ENCODE peak calls at places on chromosomes 6 and 20, in eight cellular contexts. J, A, U, Q, D, T, I and B are unnamed samples.

GRCh38 chr6:84220809-84221409 is 6.5 kb downstream of the CEP162 start:
- DNase-seq in J (no peak), A (no peak), U (peak; percentile 64), Q (no peak), D (no peak), T (peak; percentile 60), I (no peak), B (no peak)

GRCh38 chr20:56685879-56686278 is 56.8 kb downstream of the TFAP2C start:
- DNase-seq in J (no peak), A (no peak), U (no peak), Q (no peak), D (no peak), T (no peak), I (no peak), B (no peak)

GRCh38 chr6:37251211-37251610 is 6.4 kb upstream of the TBC1D22B start:
- DNase-seq in J (no peak), A (no peak), U (peak; percentile 54), Q (no peak), D (no peak), T (peak; percentile 50), I (no peak), B (no peak)

GRCh38 chr6:157632821-157633220 is 190.2 kb upstream of the SNX9 start:
- DNase-seq in J (no peak), A (peak; percentile 55), U (peak; percentile 75), Q (no peak), D (no peak), T (peak; percentile 56), I (peak; percentile 46), B (no peak)

GRCh38 chr6:170174124-170174770 is 116.6 kb downstream of the DLL1 start:
- DNase-seq in J (peak; percentile 16), A (no peak), U (no peak), Q (peak; percentile 29), D (no peak), T (no peak), I (no peak), B (peak; percentile 38)

GRCh38 chr6:45685076-45685475 is 307.3 kb upstream of the SUPT3H start:
- DNase-seq in J (no peak), A (no peak), U (no peak), Q (no peak), D (no peak), T (peak; percentile 24), I (no peak), B (no peak)

GRCh38 chr20:58623579-58624473 is 27.3 kb upstream of the STX16 start:
- DNase-seq in J (no peak), A (peak; percentile 86), U (peak; percentile 89), Q (no peak), D (no peak), T (peak; percentile 98), I (peak; percentile 74), B (peak; percentile 56)

GRCh38 chr6:71012871-71013456 is 56.1 kb upstream of the B3GAT2 start:
- DNase-seq in J (peak; percentile 47), A (no peak), U (peak; percentile 63), Q (no peak), D (peak; percentile 20), T (peak; percentile 49), I (no peak), B (no peak)

GRCh38 chr20:3785240-3786125 is 1.1 kb downstream of the CENPB start:
- DNase-seq in J (no peak), A (no peak), U (no peak), Q (no peak), D (no peak), T (peak; percentile 11), I (no peak), B (no peak)

GRCh38 chr6:34810936-34811632 is 19.2 kb downstream of the BLTP3A start:
- DNase-seq in J (no peak), A (no peak), U (no peak), Q (no peak), D (no peak), T (no peak), I (no peak), B (no peak)

GRCh38 chr20:4730782-4731181 is 9.1 kb downstream of the PRND start:
- DNase-seq in J (no peak), A (no peak), U (peak; percentile 26), Q (no peak), D (peak; percentile 57), T (no peak), I (no peak), B (no peak)

GRCh38 chr20:37697314-37697713 is 3.5 kb downstream of the CTNNBL1 start:
- DNase-seq in J (peak; percentile 58), A (no peak), U (no peak), Q (no peak), D (no peak), T (no peak), I (no peak), B (no peak)

GRCh38 chr6:121187200-121187832 is 147.0 kb downstream of the TBC1D32 start:
- DNase-seq in J (no peak), A (no peak), U (no peak), Q (no peak), D (no peak), T (no peak), I (no peak), B (no peak)

GRCh38 chr6:110340566-110340965 is 17.6 kb downstream of the METTL24 start:
- DNase-seq in J (no peak), A (no peak), U (no peak), Q (no peak), D (no peak), T (no peak), I (no peak), B (no peak)

GRCh38 chr6:110345025-110345424 is 13.1 kb downstream of the METTL24 start:
- DNase-seq in J (no peak), A (no peak), U (no peak), Q (no peak), D (no peak), T (no peak), I (no peak), B (no peak)

GRCh38 chr6:110338820-110339470 is 19.2 kb downstream of the METTL24 start:
- DNase-seq in J (no peak), A (no peak), U (no peak), Q (no peak), D (no peak), T (no peak), I (no peak), B (no peak)

GRCh38 chr6:110342759-110343158 is 15.4 kb downstream of the METTL24 start:
- DNase-seq in J (no peak), A (no peak), U (no peak), Q (no peak), D (no peak), T (no peak), I (no peak), B (no peak)

DNA sequence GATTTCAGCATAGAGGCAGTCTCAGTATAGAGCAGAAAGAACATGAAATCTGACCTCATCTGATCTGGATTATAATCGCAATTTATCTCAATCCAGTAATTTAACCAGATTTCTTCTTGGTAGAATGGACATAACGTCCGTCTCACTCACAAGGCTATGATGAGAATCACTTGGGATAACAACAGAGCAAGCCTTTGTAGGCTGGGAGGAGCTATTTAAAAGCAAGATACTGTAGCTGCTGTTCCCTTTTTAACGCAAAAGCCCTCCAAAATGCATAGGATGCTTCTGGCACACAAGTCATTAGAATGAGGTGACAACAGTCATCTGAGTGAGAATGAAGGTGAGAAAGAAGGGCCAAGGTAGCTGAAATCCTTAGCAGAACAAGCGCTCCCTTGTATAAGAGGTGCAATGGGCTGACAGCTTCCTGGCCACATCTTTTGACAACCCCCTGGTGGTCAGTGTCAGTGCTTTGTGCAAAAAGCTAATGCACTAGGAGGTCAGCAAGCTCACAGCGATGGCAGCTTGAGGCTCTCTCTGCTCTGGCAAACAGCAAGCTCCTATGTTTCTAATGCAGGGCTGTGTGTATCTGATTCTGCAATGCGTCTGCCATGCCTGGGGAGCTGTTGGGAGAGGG is 16.4 kb downstream of the METTL24 start:
- DNase-seq in J (no peak), A (no peak), U (no peak), Q (peak; percentile 57), D (peak; percentile 53), T (no peak), I (no peak), B (no peak)
- TF ChIP-seq CTCF in J (no peak), A (no peak), U (no peak), Q (peak; percentile 56), D (peak; percentile 69), T (peak; percentile 34), I (peak; percentile 56), B (peak; percentile 35)

DNA sequence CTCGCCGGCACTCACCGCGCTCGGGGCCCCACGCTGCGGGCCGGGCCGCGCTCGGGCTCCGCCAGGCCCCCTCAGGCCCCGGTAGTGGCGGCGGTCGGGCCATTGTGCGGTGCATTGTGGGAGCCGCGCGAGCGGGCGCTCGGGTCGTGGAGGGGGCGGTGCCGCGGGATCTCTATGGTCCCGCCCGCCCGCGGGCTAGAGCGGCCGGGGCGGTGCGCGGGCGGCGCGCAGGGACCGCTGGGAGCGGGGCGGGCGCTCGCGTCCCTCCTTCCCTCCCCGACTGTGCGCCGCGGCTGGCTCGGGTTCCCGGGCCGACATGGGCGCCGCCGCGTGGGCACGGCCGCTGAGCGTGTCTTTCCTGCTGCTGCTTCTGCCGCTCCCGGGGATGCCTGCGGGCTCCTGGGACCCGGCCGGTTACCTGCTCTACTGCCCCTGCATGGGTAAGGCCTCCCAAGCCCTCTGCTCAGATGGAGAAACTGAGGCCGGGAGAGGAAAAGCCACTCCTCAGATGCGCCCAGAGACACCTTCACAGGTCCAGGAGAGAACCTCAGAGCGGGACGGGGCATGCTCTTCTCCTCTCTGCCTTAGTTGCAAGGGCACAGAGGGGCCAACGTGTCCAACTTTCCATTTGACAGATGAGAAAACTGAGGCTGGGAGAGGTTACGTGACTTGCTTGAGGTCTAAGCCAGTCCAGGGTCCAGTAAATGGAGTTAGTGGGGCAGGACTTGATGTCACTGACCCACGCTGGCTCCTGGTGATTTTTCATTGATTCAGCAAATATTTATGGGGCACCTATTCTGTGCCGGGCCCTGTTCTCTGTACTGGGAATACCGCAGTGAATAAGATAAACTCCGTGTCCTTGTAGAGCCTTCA is at the start of the genes PLAGL2 and POFUT1:
- DNase-seq in J (peak; percentile 100), A (peak; percentile 90), U (peak; percentile 74), Q (peak; percentile 89), D (peak; percentile 87), T (peak; percentile 83), I (peak; percentile 21), B (peak; percentile 89)
- TF ChIP-seq CTCF in J (no peak), A (peak; percentile 22), U (peak; percentile 1), Q (no peak), D (no peak), T (no peak), I (peak; percentile 21), B (no peak)

GRCh38 chr6:113854531-113855499 is 2.3 kb upstream of the MARCKS start:
- DNase-seq in J (peak; percentile 91), A (peak; percentile 71), U (peak; percentile 75), Q (peak; percentile 82), D (peak; percentile 90), T (peak; percentile 80), I (no peak), B (peak; percentile 78)
- TF ChIP-seq CTCF in J (no peak), A (no peak), U (no peak), Q (no peak), D (no peak), T (peak; percentile 19), I (peak; percentile 31), B (no peak)

DNA sequence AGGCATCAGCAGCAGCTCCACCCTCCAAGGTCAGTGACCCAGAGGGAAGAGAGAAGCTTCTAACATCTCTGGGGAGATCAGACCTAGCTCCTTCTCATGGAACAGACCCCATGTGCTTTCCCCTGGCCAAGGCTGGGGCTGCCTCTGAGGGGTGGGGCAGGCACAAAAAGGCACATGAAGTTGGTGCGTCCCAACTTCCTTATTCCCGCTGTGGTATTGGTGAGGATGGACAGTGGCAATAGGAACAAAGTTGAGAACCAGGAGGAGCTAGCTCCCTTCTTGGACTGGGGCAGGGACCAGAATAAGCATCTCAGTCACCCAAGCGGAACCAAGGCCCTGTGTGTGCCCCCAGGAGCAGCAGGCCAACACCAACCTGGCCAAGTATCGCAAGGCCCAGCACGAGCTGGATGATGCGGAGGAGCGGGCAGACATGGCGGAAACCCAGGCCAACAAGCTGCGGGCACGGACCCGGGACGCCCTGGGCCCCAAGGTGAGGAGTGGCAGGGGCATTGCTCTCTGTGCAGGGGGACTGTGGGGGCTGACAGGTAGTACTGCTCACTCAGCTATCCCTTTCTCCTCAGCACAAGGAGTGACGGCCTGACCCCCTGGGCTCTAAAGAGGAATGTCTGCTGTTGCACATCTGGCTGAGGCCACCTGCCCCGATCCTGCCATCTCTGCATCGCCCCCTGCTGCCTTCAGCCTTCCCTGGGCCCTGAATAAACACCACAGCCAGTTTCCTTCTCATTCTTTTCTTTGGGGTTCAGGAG is 46.1 kb downstream of the MYH7B start:
- DNase-seq in J (no peak), A (no peak), U (no peak), Q (no peak), D (no peak), T (no peak), I (no peak), B (no peak)
- TF ChIP-seq CTCF in J (no peak), A (no peak), U (peak; percentile 29), Q (peak; percentile 48), D (no peak), T (peak; percentile 38), I (peak; percentile 37), B (no peak)